ENCODE peak calls at places on chromosomes 16 and 17, in six cellular contexts. One of them, this sample, is unnamed.

GRCh38 chr17:2081564-2081963 is 26.7 kb downstream of the HIC1 start:
- DNase-seq in dorsolateral prefrontal cortex: no peak
- DNase-seq in AG04450: no peak
- DNase-seq in CD8-positive, alpha-beta T cell: no peak
- DNase-seq in gastrocnemius medialis: no peak
- DNase-seq in keratinocyte: no peak
- DNase-seq in this sample: no peak

GRCh38 chr16:66326995-66327513 is 39.4 kb upstream of the CDH5 start:
- DNase-seq in dorsolateral prefrontal cortex: peak
- DNase-seq in AG04450: no peak
- DNase-seq in CD8-positive, alpha-beta T cell: no peak
- DNase-seq in gastrocnemius medialis: no peak
- DNase-seq in keratinocyte: no peak
- DNase-seq in this sample: no peak

GRCh38 chr17:35795007-35795870 is at the start of gene MMP28:
- DNase-seq in dorsolateral prefrontal cortex: no peak
- DNase-seq in AG04450: no peak
- DNase-seq in CD8-positive, alpha-beta T cell: peak
- DNase-seq in gastrocnemius medialis: no peak
- DNase-seq in keratinocyte: no peak
- DNase-seq in this sample: peak

GRCh38 chr17:79478841-79479240 is 132.0 kb downstream of the RBFOX3 start:
- DNase-seq in dorsolateral prefrontal cortex: no peak
- DNase-seq in AG04450: no peak
- DNase-seq in CD8-positive, alpha-beta T cell: no peak
- DNase-seq in gastrocnemius medialis: no peak
- DNase-seq in keratinocyte: no peak
- DNase-seq in this sample: no peak

GRCh38 chr17:8719291-8720246 is 25.1 kb downstream of the CCDC42 start:
- DNase-seq in dorsolateral prefrontal cortex: no peak
- DNase-seq in AG04450: no peak
- DNase-seq in CD8-positive, alpha-beta T cell: no peak
- DNase-seq in gastrocnemius medialis: no peak
- DNase-seq in keratinocyte: no peak
- DNase-seq in this sample: no peak

GRCh38 chr16:17747357-17747756 is 276.6 kb upstream of the XYLT1 start:
- DNase-seq in dorsolateral prefrontal cortex: no peak
- DNase-seq in AG04450: no peak
- DNase-seq in CD8-positive, alpha-beta T cell: no peak
- DNase-seq in gastrocnemius medialis: no peak
- DNase-seq in keratinocyte: no peak
- DNase-seq in this sample: no peak

GRCh38 chr16:1244881-1245280 is 4.4 kb downstream of the TPSAB1 start:
- DNase-seq in dorsolateral prefrontal cortex: no peak
- DNase-seq in AG04450: no peak
- DNase-seq in CD8-positive, alpha-beta T cell: no peak
- DNase-seq in gastrocnemius medialis: no peak
- DNase-seq in keratinocyte: no peak
- DNase-seq in this sample: no peak

GRCh38 chr16:65959978-65960377 is 406.5 kb upstream of the CDH5 start:
- DNase-seq in dorsolateral prefrontal cortex: no peak
- DNase-seq in AG04450: no peak
- DNase-seq in CD8-positive, alpha-beta T cell: no peak
- DNase-seq in gastrocnemius medialis: no peak
- DNase-seq in keratinocyte: no peak
- DNase-seq in this sample: no peak

GRCh38 chr17:50273654-50274040 is 619 bp upstream of the TMEM92 start:
- DNase-seq in dorsolateral prefrontal cortex: no peak
- DNase-seq in AG04450: no peak
- DNase-seq in CD8-positive, alpha-beta T cell: no peak
- DNase-seq in gastrocnemius medialis: no peak
- DNase-seq in keratinocyte: no peak
- DNase-seq in this sample: peak

GRCh38 chr17:5413682-5414081 is 5.8 kb downstream of the NUP88 start:
- DNase-seq in dorsolateral prefrontal cortex: no peak
- DNase-seq in AG04450: peak
- DNase-seq in CD8-positive, alpha-beta T cell: no peak
- DNase-seq in gastrocnemius medialis: no peak
- DNase-seq in keratinocyte: no peak
- DNase-seq in this sample: no peak

GRCh38 chr17:63919311-63919723 is 678 bp upstream of the GH1 start:
- DNase-seq in dorsolateral prefrontal cortex: peak
- DNase-seq in AG04450: peak
- DNase-seq in CD8-positive, alpha-beta T cell: peak
- DNase-seq in gastrocnemius medialis: peak
- DNase-seq in keratinocyte: no peak
- DNase-seq in this sample: peak

GRCh38 chr17:15263206-15263579 is 1.9 kb downstream of the PMP22 start:
- DNase-seq in dorsolateral prefrontal cortex: peak
- DNase-seq in AG04450: peak
- DNase-seq in CD8-positive, alpha-beta T cell: no peak
- DNase-seq in gastrocnemius medialis: peak
- DNase-seq in keratinocyte: no peak
- DNase-seq in this sample: no peak

GRCh38 chr17:21373696-21374454 is 2.3 kb upstream of the KCNJ12 start:
- DNase-seq in dorsolateral prefrontal cortex: no peak
- DNase-seq in AG04450: no peak
- DNase-seq in CD8-positive, alpha-beta T cell: no peak
- DNase-seq in gastrocnemius medialis: no peak
- DNase-seq in keratinocyte: no peak
- DNase-seq in this sample: no peak

GRCh38 chr16:69613283-69614154 is 47.8 kb downstream of the NFAT5 start:
- DNase-seq in dorsolateral prefrontal cortex: no peak
- DNase-seq in AG04450: no peak
- DNase-seq in CD8-positive, alpha-beta T cell: no peak
- DNase-seq in gastrocnemius medialis: peak
- DNase-seq in keratinocyte: peak
- DNase-seq in this sample: peak

GRCh38 chr17:18181358-18181757 is 2.3 kb upstream of the ALKBH5 start:
- DNase-seq in dorsolateral prefrontal cortex: no peak
- DNase-seq in AG04450: no peak
- DNase-seq in CD8-positive, alpha-beta T cell: no peak
- DNase-seq in gastrocnemius medialis: no peak
- DNase-seq in keratinocyte: no peak
- DNase-seq in this sample: no peak

GRCh38 chr17:76278952-76279741 is 14.0 kb downstream of the UBALD2 start:
- DNase-seq in dorsolateral prefrontal cortex: peak
- DNase-seq in AG04450: peak
- DNase-seq in CD8-positive, alpha-beta T cell: peak
- DNase-seq in gastrocnemius medialis: peak
- DNase-seq in keratinocyte: no peak
- DNase-seq in this sample: peak

GRCh38 chr16:4200000-4200780 is 41.7 kb downstream of the SRL start:
- DNase-seq in dorsolateral prefrontal cortex: peak
- DNase-seq in AG04450: peak
- DNase-seq in CD8-positive, alpha-beta T cell: no peak
- DNase-seq in gastrocnemius medialis: peak
- DNase-seq in keratinocyte: no peak
- DNase-seq in this sample: no peak

GRCh38 chr16:9787717-9788116 is 394.5 kb downstream of the GRIN2A start:
- DNase-seq in dorsolateral prefrontal cortex: no peak
- DNase-seq in AG04450: no peak
- DNase-seq in CD8-positive, alpha-beta T cell: no peak
- DNase-seq in gastrocnemius medialis: no peak
- DNase-seq in keratinocyte: no peak
- DNase-seq in this sample: no peak

GRCh38 chr16:87924041-87924851 is 12.1 kb downstream of the CA5A start:
- DNase-seq in dorsolateral prefrontal cortex: no peak
- DNase-seq in AG04450: no peak
- DNase-seq in CD8-positive, alpha-beta T cell: no peak
- DNase-seq in gastrocnemius medialis: no peak
- DNase-seq in keratinocyte: no peak
- DNase-seq in this sample: peak

GRCh38 chr16:58658796-58659211 is 25.8 kb downstream of the SLC38A7 start:
- DNase-seq in dorsolateral prefrontal cortex: no peak
- DNase-seq in AG04450: no peak
- DNase-seq in CD8-positive, alpha-beta T cell: no peak
- DNase-seq in gastrocnemius medialis: no peak
- DNase-seq in keratinocyte: no peak
- DNase-seq in this sample: no peak

GRCh38 chr17:57357830-57358426 is 101.6 kb downstream of the MSI2 start:
- DNase-seq in dorsolateral prefrontal cortex: no peak
- DNase-seq in AG04450: no peak
- DNase-seq in CD8-positive, alpha-beta T cell: no peak
- DNase-seq in gastrocnemius medialis: no peak
- DNase-seq in keratinocyte: no peak
- DNase-seq in this sample: no peak

GRCh38 chr17:10384175-10384574 is 11.4 kb upstream of the MYH13 start:
- DNase-seq in dorsolateral prefrontal cortex: no peak
- DNase-seq in AG04450: no peak
- DNase-seq in CD8-positive, alpha-beta T cell: no peak
- DNase-seq in gastrocnemius medialis: peak
- DNase-seq in keratinocyte: no peak
- DNase-seq in this sample: no peak

GRCh38 chr17:2821868-2822267 is 25.6 kb downstream of the RAP1GAP2 start:
- DNase-seq in dorsolateral prefrontal cortex: no peak
- DNase-seq in AG04450: no peak
- DNase-seq in CD8-positive, alpha-beta T cell: no peak
- DNase-seq in gastrocnemius medialis: no peak
- DNase-seq in keratinocyte: no peak
- DNase-seq in this sample: no peak

GRCh38 chr17:41835800-41836549 is at the start of gene NT5C3B:
- DNase-seq in dorsolateral prefrontal cortex: peak
- DNase-seq in AG04450: no peak
- DNase-seq in CD8-positive, alpha-beta T cell: peak
- DNase-seq in gastrocnemius medialis: peak
- DNase-seq in keratinocyte: no peak
- DNase-seq in this sample: peak

GRCh38 chr16:22189473-22190168 is 16.5 kb upstream of the EEF2K start:
- DNase-seq in dorsolateral prefrontal cortex: no peak
- DNase-seq in AG04450: no peak
- DNase-seq in CD8-positive, alpha-beta T cell: peak
- DNase-seq in gastrocnemius medialis: peak
- DNase-seq in keratinocyte: no peak
- DNase-seq in this sample: peak

GRCh38 chr16:80260906-80261311 is 279.9 kb upstream of the DYNLRB2 start:
- DNase-seq in dorsolateral prefrontal cortex: no peak
- DNase-seq in AG04450: no peak
- DNase-seq in CD8-positive, alpha-beta T cell: no peak
- DNase-seq in gastrocnemius medialis: no peak
- DNase-seq in keratinocyte: no peak
- DNase-seq in this sample: no peak

GRCh38 chr16:90046122-90046970 is 27.1 kb upstream of the DBNDD1 start:
- DNase-seq in dorsolateral prefrontal cortex: no peak
- DNase-seq in AG04450: no peak
- DNase-seq in CD8-positive, alpha-beta T cell: no peak
- DNase-seq in gastrocnemius medialis: no peak
- DNase-seq in keratinocyte: no peak
- DNase-seq in this sample: peak

GRCh38 chr17:29592850-29593545 is at the start of gene ANKRD13B:
- DNase-seq in dorsolateral prefrontal cortex: peak
- DNase-seq in AG04450: no peak
- DNase-seq in CD8-positive, alpha-beta T cell: no peak
- DNase-seq in gastrocnemius medialis: no peak
- DNase-seq in keratinocyte: no peak
- DNase-seq in this sample: peak

GRCh38 chr17:7484067-7484963 is at the start of gene POLR2A:
- DNase-seq in dorsolateral prefrontal cortex: peak
- DNase-seq in AG04450: peak
- DNase-seq in CD8-positive, alpha-beta T cell: peak
- DNase-seq in gastrocnemius medialis: peak
- DNase-seq in keratinocyte: peak
- DNase-seq in this sample: peak
- TF ChIP-seq CTCF in dorsolateral prefrontal cortex: no peak
- TF ChIP-seq CTCF in AG04450: no peak
- TF ChIP-seq CTCF in CD8-positive, alpha-beta T cell: no peak
- TF ChIP-seq CTCF in gastrocnemius medialis: no peak
- TF ChIP-seq CTCF in keratinocyte: no peak
- TF ChIP-seq CTCF in this sample: no peak

GRCh38 chr16:68313116-68313515 is 2.3 kb downstream of the PRMT7 start:
- DNase-seq in dorsolateral prefrontal cortex: no peak
- DNase-seq in AG04450: no peak
- DNase-seq in CD8-positive, alpha-beta T cell: no peak
- DNase-seq in gastrocnemius medialis: no peak
- DNase-seq in keratinocyte: no peak
- DNase-seq in this sample: no peak

GRCh38 chr16:68309798-68310197 is 948 bp downstream of the SLC7A6OS start:
- DNase-seq in dorsolateral prefrontal cortex: no peak
- DNase-seq in AG04450: no peak
- DNase-seq in CD8-positive, alpha-beta T cell: peak
- DNase-seq in gastrocnemius medialis: no peak
- DNase-seq in keratinocyte: no peak
- DNase-seq in this sample: no peak

GRCh38 chr16:68306633-68307032 is 4.1 kb downstream of the SLC7A6OS start:
- DNase-seq in dorsolateral prefrontal cortex: no peak
- DNase-seq in AG04450: no peak
- DNase-seq in CD8-positive, alpha-beta T cell: no peak
- DNase-seq in gastrocnemius medialis: no peak
- DNase-seq in keratinocyte: no peak
- DNase-seq in this sample: no peak

GRCh38 chr16:68311316-68311620 is 449 bp downstream of the PRMT7 start:
- DNase-seq in dorsolateral prefrontal cortex: no peak
- DNase-seq in AG04450: no peak
- DNase-seq in CD8-positive, alpha-beta T cell: peak
- DNase-seq in gastrocnemius medialis: no peak
- DNase-seq in keratinocyte: no peak
- DNase-seq in this sample: no peak

GRCh38 chr16:68310441-68311315 is at the start of the genes PRMT7 and SLC7A6OS:
- DNase-seq in dorsolateral prefrontal cortex: peak
- DNase-seq in AG04450: peak
- DNase-seq in CD8-positive, alpha-beta T cell: peak
- DNase-seq in gastrocnemius medialis: peak
- DNase-seq in keratinocyte: peak
- DNase-seq in this sample: peak
- TF ChIP-seq CTCF in dorsolateral prefrontal cortex: peak
- TF ChIP-seq CTCF in AG04450: no peak
- TF ChIP-seq CTCF in CD8-positive, alpha-beta T cell: peak
- TF ChIP-seq CTCF in gastrocnemius medialis: no peak
- TF ChIP-seq CTCF in keratinocyte: no peak
- TF ChIP-seq CTCF in this sample: no peak

DNA sequence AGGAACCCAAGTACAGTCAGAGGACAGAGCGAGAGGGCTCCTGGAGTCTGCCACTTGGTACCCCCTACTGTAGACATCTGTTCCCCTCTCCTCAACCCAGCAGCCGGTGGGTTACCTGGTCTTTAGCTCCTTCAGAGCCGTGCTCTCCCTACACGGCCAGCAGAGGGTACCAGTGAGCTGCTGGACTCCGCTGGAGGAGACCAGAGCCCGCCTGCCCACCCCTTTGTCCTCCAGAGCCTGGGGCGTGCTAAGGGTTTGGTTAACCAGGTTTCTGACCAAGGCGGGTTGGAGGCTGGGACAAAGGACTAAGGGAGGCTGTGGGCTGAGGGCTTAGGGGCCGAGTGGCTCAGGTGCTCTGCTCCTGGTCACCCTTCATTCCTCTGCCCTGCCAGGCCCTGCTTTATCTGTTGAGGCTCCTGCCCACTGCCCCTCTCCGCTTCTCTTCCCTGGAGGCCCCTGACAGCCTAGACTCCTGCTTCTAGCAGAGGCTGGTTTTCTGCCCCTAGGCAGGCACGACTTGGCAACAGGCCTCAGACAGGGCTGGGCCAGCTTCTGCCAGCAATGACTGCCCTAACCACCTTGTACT is 2.7 kb upstream of the HSD11B2 start:
- DNase-seq in dorsolateral prefrontal cortex: peak
- DNase-seq in AG04450: no peak
- DNase-seq in CD8-positive, alpha-beta T cell: peak
- DNase-seq in gastrocnemius medialis: peak
- DNase-seq in keratinocyte: no peak
- DNase-seq in this sample: peak
- TF ChIP-seq CTCF in dorsolateral prefrontal cortex: peak
- TF ChIP-seq CTCF in AG04450: peak
- TF ChIP-seq CTCF in CD8-positive, alpha-beta T cell: peak
- TF ChIP-seq CTCF in gastrocnemius medialis: peak
- TF ChIP-seq CTCF in keratinocyte: peak
- TF ChIP-seq CTCF in this sample: peak

GRCh38 chr16:29315916-29316517 is 90.5 kb downstream of the NPIPB11 start:
- DNase-seq in dorsolateral prefrontal cortex: no peak
- DNase-seq in AG04450: no peak
- DNase-seq in CD8-positive, alpha-beta T cell: no peak
- DNase-seq in gastrocnemius medialis: no peak
- DNase-seq in keratinocyte: no peak
- DNase-seq in this sample: no peak
- TF ChIP-seq CTCF in dorsolateral prefrontal cortex: no peak
- TF ChIP-seq CTCF in AG04450: no peak
- TF ChIP-seq CTCF in CD8-positive, alpha-beta T cell: no peak
- TF ChIP-seq CTCF in gastrocnemius medialis: no peak
- TF ChIP-seq CTCF in keratinocyte: peak
- TF ChIP-seq CTCF in this sample: no peak

This sample was measured in GM13976.